ENCODE peak calls at places on chromosomes 16 and 17, in eight cellular contexts. X is astrocyte, I is HCT116, V is GM23248, J is SK-N-SH, H is neuronal stem cell, M is PC-3, R is fibroblast of lung. Q is an unnamed sample.

GRCh38 chr16:24736758-24737157 is 7.3 kb downstream of the TNRC6A start:
- DNase-seq in X (no peak), I (no peak), V (no peak), J (no peak), H (no peak), M (no peak), R (no peak), Q (no peak)

GRCh38 chr16:81583893-81584705 is 139.5 kb downstream of the CMIP start:
- DNase-seq in X (peak; percentile 82), I (peak; percentile 74), V (peak; percentile 92), J (no peak), H (no peak), M (peak; percentile 80), R (peak; percentile 77), Q (peak; percentile 79)

GRCh38 chr16:80896778-80897177 is 92.4 kb upstream of the CDYL2 start:
- DNase-seq in X (no peak), I (no peak), V (no peak), J (no peak), H (no peak), M (no peak), R (no peak), Q (no peak)

GRCh38 chr17:1997587-1998425 is 27.3 kb downstream of the RTN4RL1 start:
- DNase-seq in X (no peak), I (no peak), V (peak; percentile 44), J (no peak), H (peak; percentile 59), M (peak; percentile 60), R (no peak), Q (no peak)

GRCh38 chr17:15442316-15443185 is 24.9 kb downstream of the CDRT4 start:
- DNase-seq in X (no peak), I (no peak), V (no peak), J (no peak), H (no peak), M (no peak), R (no peak), Q (no peak)

GRCh38 chr17:43907425-43907981 is at the start of gene MPP2:
- DNase-seq in X (peak; percentile 62), I (peak; percentile 64), V (peak; percentile 89), J (peak; percentile 86), H (peak; percentile 84), M (peak; percentile 32), R (peak; percentile 77), Q (no peak)

GRCh38 chr17:77836557-77837041 is 121.9 kb upstream of the TNRC6C start:
- DNase-seq in X (peak; percentile 84), I (peak; percentile 65), V (peak; percentile 66), J (no peak), H (no peak), M (peak; percentile 98), R (peak; percentile 15), Q (peak; percentile 96)

GRCh38 chr16:79360267-79360666 is 240.3 kb downstream of the MAF start:
- DNase-seq in X (no peak), I (no peak), V (no peak), J (no peak), H (no peak), M (peak; percentile 4), R (no peak), Q (peak; percentile 20)

GRCh38 chr16:74999208-74999682 is 421 bp downstream of the ZNRF1 start:
- DNase-seq in X (no peak), I (no peak), V (peak; percentile 66), J (no peak), H (peak; percentile 29), M (no peak), R (no peak), Q (no peak)

GRCh38 chr17:10875411-10875810 is 37.5 kb upstream of the PIRT start:
- DNase-seq in X (no peak), I (no peak), V (peak; percentile 44), J (no peak), H (peak; percentile 48), M (peak; percentile 19), R (no peak), Q (no peak)

GRCh38 chr16:31107465-31107867 is 720 bp upstream of the BCKDK start:
- DNase-seq in X (no peak), I (no peak), V (no peak), J (no peak), H (no peak), M (no peak), R (no peak), Q (no peak)

GRCh38 chr17:47192549-47192948 is 3.5 kb upstream of the CDC27 start:
- DNase-seq in X (peak; percentile 68), I (no peak), V (no peak), J (no peak), H (no peak), M (no peak), R (no peak), Q (no peak)
- H3K4me2 ChIP-seq in X (no peak overlapping the region), I (no peak overlapping the region), V (no peak overlapping the region), J (no peak overlapping the region), H (no peak overlapping the region), M (no peak overlapping the region), R (no peak overlapping the region), Q (no peak overlapping the region)

GRCh38 chr17:58528443-58528842 is 14.0 kb upstream of the MTMR4 start:
- DNase-seq in X (no peak), I (no peak), V (no peak), J (no peak), H (no peak), M (no peak), R (no peak), Q (no peak)

GRCh38 chr17:58527949-58528348 is 13.5 kb upstream of the MTMR4 start:
- DNase-seq in X (peak; percentile 77), I (no peak), V (peak; percentile 41), J (no peak), H (no peak), M (no peak), R (no peak), Q (peak; percentile 49)

GRCh38 chr17:58529275-58529674 is 14.8 kb upstream of the MTMR4 start:
- DNase-seq in X (no peak), I (no peak), V (no peak), J (no peak), H (no peak), M (no peak), R (no peak), Q (no peak)

GRCh38 chr17:58525239-58525638 is 10.8 kb upstream of the MTMR4 start:
- DNase-seq in X (peak; percentile 85), I (no peak), V (peak; percentile 89), J (no peak), H (no peak), M (no peak), R (peak; percentile 82), Q (peak; percentile 40)

DNA sequence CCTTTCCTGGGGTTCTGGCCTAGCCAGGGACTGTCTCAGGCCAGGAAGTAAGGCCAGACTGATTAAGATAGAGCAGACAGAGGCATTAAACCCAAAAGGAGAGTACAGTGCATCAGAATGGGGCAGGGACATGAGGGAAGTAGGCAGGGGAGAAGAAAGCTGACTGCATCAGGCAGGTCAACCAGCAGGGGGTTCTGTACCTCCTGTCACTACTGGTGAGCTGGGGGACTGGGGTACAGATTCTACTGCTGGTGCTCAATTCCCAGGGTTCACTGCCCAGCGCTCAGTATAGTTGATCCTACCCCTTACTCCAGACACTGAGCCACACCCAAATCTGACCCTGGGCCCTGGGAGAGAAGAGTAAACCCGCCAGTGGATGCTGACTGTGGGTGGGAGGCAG is 12.9 kb upstream of the MTMR4 start:
- DNase-seq in X (no peak), I (no peak), V (peak; percentile 16), J (no peak), H (no peak), M (no peak), R (no peak), Q (no peak)
- H3K9ac ChIP-seq in X (no peak overlapping the region), I (no peak overlapping the region), V (no peak overlapping the region), J (no peak overlapping the region), H (no peak overlapping the region), M (no peak overlapping the region), R (no peak overlapping the region), Q (no peak overlapping the region)

GRCh38 chr17:71412803-71413202 is 708.0 kb upstream of the SOX9 start:
- DNase-seq in X (peak; percentile 98), I (peak; percentile 93), V (peak; percentile 96), J (no peak), H (no peak), M (peak; percentile 99), R (peak; percentile 98), Q (peak; percentile 98)

GRCh38 chr17:71409137-71409536 is 711.7 kb upstream of the SOX9 start:
- DNase-seq in X (no peak), I (no peak), V (no peak), J (no peak), H (no peak), M (no peak), R (peak; percentile 19), Q (peak; percentile 13)

GRCh38 chr17:71413935-71414334 is 706.9 kb upstream of the SOX9 start:
- DNase-seq in X (no peak), I (no peak), V (no peak), J (no peak), H (no peak), M (no peak), R (no peak), Q (no peak)

GRCh38 chr17:71407972-71408371 is 712.8 kb upstream of the SOX9 start:
- DNase-seq in X (no peak), I (no peak), V (no peak), J (peak; percentile 17), H (no peak), M (no peak), R (no peak), Q (peak; percentile 70)

GRCh38 chr17:71409712-71410111 is 711.1 kb upstream of the SOX9 start:
- DNase-seq in X (peak; percentile 90), I (no peak), V (peak; percentile 91), J (no peak), H (no peak), M (peak; percentile 81), R (peak; percentile 83), Q (peak; percentile 97)
- H3K4me2 ChIP-seq in X (no peak overlapping the region), I (no peak overlapping the region), V (peak overlapping the region; percentile 19), J (no peak overlapping the region), H (no peak overlapping the region), M (no peak overlapping the region), R (no peak overlapping the region), Q (no peak overlapping the region)

DNA sequence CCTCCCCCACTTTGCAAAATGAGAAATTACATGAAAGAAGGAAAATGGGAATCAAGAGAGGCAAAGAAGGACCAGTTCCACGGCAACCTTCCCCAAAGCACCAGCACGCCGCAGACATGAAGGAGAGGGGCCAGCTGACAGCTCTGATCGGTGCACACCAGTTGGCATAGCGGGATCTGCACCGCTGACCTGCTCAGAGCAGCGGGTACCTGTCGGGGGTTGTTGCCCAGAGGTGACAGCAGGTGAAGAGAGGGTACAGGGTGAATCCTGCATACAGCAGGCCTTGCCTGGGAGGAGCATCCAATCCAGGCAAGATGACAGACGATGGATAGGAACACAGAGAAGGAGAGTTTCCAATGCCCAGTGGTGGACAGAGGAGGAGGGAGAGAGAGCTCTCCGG is 24.1 kb downstream of the CEP295NL start:
- DNase-seq in X (no peak), I (no peak), V (no peak), J (no peak), H (no peak), M (no peak), R (no peak), Q (no peak)
- H3K9ac ChIP-seq in X (peak overlapping the region; percentile 73), I (no peak overlapping the region), V (peak overlapping the region; percentile 68), J (no peak overlapping the region), H (no peak overlapping the region), M (no peak overlapping the region), R (peak overlapping the region; percentile 65), Q (no peak overlapping the region)

GRCh38 chr16:49696414-49697101 is 159.4 kb downstream of the ZNF423 start:
- DNase-seq in X (no peak), I (no peak), V (no peak), J (peak; percentile 75), H (peak; percentile 90), M (no peak), R (no peak), Q (no peak)
- H3K4me2 ChIP-seq in X (no peak overlapping the region), I (no peak overlapping the region), V (no peak overlapping the region), J (no peak overlapping the region), H (peak overlapping the region; percentile 36), M (no peak overlapping the region), R (no peak overlapping the region), Q (no peak overlapping the region)

GRCh38 chr16:67397451-67397801 is 4.1 kb upstream of the TPPP3 start:
- DNase-seq in X (no peak), I (no peak), V (no peak), J (no peak), H (no peak), M (no peak), R (no peak), Q (no peak)
- H3K9ac ChIP-seq in X (no peak overlapping the region), I (no peak overlapping the region), V (no peak overlapping the region), J (no peak overlapping the region), H (no peak overlapping the region), M (no peak overlapping the region), R (peak overlapping the region; percentile 7), Q (no peak overlapping the region)

Q was measured in mammary epithelial cell.